ENCODE peak calls at places on chromosomes 13 and 19, in six cellular contexts. S, A, I, K, Q and C are unnamed samples. For H3K36me3, the result is how much of the 10 kb centered on the place peaks cover.

GRCh38 chr13:41613471-41613870 is 156.1 kb downstream of the RGCC start:
- DNase-seq in S (no peak), A (no peak), I (no peak), K (no peak), Q (no peak), C (no peak)

GRCh38 chr19:10112895-10113591 is 1.6 kb downstream of the P2RY11 start:
- DNase-seq in S (peak), A (peak), I (no peak), K (peak), Q (peak), C (no peak)

GRCh38 chr13:110244096-110244830 is 62.7 kb downstream of the COL4A1 start:
- DNase-seq in S (no peak), A (no peak), I (no peak), K (no peak), Q (no peak), C (no peak)

GRCh38 chr13:114017028-114017630 is 43.3 kb upstream of the C13orf46 start:
- DNase-seq in S (no peak), A (no peak), I (no peak), K (peak), Q (no peak), C (no peak)

GRCh38 chr13:98944336-98944735 is 33.5 kb downstream of the DOCK9 start:
- DNase-seq in S (peak), A (no peak), I (no peak), K (no peak), Q (no peak), C (no peak)

GRCh38 chr13:93776936-93777335 is 550.3 kb downstream of the GPC6 start:
- DNase-seq in S (no peak), A (no peak), I (no peak), K (no peak), Q (no peak), C (no peak)

GRCh38 chr19:38653028-38653571 is 5.7 kb downstream of the ACTN4 start:
- DNase-seq in S (peak), A (peak), I (no peak), K (no peak), Q (no peak), C (peak)

GRCh38 chr19:42099336-42099925 is 23.5 kb downstream of the ZNF574 start:
- DNase-seq in S (no peak), A (no peak), I (no peak), K (no peak), Q (peak), C (no peak)

GRCh38 chr19:42250249-42250665 is 4.7 kb downstream of the ERF start:
- DNase-seq in S (no peak), A (no peak), I (no peak), K (no peak), Q (no peak), C (peak)

GRCh38 chr13:74741732-74742131 is 607.5 kb upstream of the KLF12 start:
- DNase-seq in S (no peak), A (no peak), I (no peak), K (no peak), Q (no peak), C (no peak)

GRCh38 chr19:48928164-48929005 is 5.1 kb upstream of the DHDH start:
- DNase-seq in S (peak), A (no peak), I (no peak), K (no peak), Q (no peak), C (no peak)

GRCh38 chr13:45705936-45706335 is 3.8 kb downstream of the CBY2 start:
- DNase-seq in S (peak), A (no peak), I (no peak), K (no peak), Q (no peak), C (no peak)
- H3K4me3 ChIP-seq in S (no peak), A (no peak), I (no peak), K (no peak), Q (no peak), C (no peak)

GRCh38 chr19:37165635-37166034 is 6.9 kb downstream of the ZNF585A start:
- DNase-seq in S (no peak), A (no peak), I (no peak), K (no peak), Q (no peak), C (no peak)
- H3K36me3 ChIP-seq in S (under half), A (under half), I (half or more), K (under half), Q (under half), C (under half)

DNA sequence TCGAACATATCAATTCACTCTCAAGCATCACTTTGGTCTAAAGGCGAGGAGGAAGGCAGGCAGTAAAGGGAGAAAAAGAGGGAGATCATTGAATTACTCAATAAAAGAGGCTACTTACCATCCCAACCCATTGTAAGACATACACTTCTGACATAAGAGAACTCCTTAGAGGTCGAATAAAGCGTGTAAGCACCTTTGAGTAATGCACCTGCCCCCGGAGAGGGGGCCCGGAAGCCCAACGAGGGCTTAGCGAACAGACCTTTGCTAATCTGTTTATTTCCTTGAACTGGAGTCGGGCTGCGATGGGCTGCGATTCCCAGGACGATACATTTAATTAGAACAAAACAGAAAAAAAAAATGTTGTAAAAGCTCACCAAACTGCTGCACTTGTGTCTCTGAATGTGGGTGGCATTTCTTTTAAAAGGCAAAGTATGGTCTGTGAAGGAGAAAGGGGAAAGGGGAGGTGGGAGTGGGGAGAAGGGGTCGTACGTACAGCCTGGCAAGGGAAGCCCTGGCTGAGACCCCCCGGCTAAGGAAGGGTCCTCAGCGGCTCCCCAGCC is 3.0 kb downstream of the ZC3H4 start:
- DNase-seq in S (no peak), A (peak), I (no peak), K (peak), Q (no peak), C (no peak)
- H3K4me3 ChIP-seq in S (peak), A (peak), I (peak), K (peak), Q (peak), C (peak)

GRCh38 chr19:40236026-40236355 is 9.5 kb upstream of the CCNP start:
- DNase-seq in S (no peak), A (no peak), I (no peak), K (no peak), Q (no peak), C (no peak)
- H3K36me3 ChIP-seq in S (under half), A (under half), I (half or more), K (under half), Q (under half), C (half or more)

DNA sequence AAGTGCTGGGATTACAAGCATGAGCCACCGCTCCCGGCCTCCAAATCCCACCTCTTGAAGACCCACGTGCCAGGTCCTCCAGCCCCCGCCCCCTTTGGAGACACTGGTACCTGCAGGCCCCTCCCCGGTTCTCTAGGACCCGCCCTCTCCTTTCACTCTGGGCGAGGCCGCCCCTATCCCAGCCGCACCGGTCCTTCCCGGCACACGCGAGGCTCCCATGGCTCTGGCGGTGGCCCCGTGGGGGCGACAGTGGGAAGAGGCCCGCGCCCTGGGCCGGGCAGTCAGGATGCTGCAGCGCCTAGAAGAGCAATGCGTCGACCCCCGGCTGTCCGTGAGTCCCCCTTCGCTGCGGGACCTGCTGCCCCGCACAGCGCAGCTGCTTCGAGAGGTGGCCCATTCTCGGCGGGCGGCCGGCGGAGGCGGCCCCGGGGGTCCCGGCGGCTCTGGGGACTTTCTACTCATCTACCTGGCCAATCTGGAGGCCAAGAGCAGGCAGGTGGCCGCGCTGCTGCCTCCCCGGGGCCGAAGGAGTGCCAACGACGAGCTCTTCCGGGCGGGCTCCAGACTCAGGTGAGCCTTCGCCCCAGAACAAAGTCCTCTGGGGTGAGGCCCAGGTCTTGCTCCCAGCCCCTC is at the start of gene CBLC:
- DNase-seq in S (peak), A (peak), I (no peak), K (peak), Q (peak), C (peak)
- H3K4me3 ChIP-seq in S (peak), A (peak), I (peak), K (no peak), Q (peak), C (no peak)